ENCODE peak calls at places on chromosomes 4 and X, in ten cellular contexts. One of them, this sample, is unnamed.
A peak's percentile ranks its signal among the peaks of the same experiment; 100 is the strongest.

GRCh38 chrX:134460861-134461218 is 875 bp downstream of the HPRT1 start:
- DNase-seq in B cell: no peak
- DNase-seq in mammary epithelial cell: peak; percentile 3
- DNase-seq in progenitor cell of endocrine pancreas: no peak
- DNase-seq in fibroblast of lung: peak; percentile 14
- DNase-seq in astrocyte of the cerebellum: no peak
- DNase-seq in A549: peak; percentile 20
- DNase-seq in AG10803: peak; percentile 3
- DNase-seq in Calu3: peak; percentile 6
- DNase-seq in AG09319: no peak
- DNase-seq in this sample: no peak

GRCh38 chr4:47213106-47213505 is 181.7 kb downstream of the GABRB1 start:
- DNase-seq in B cell: no peak
- DNase-seq in mammary epithelial cell: no peak
- DNase-seq in progenitor cell of endocrine pancreas: no peak
- DNase-seq in fibroblast of lung: peak; percentile 27
- DNase-seq in astrocyte of the cerebellum: no peak
- DNase-seq in A549: no peak
- DNase-seq in AG10803: no peak
- DNase-seq in Calu3: no peak
- DNase-seq in AG09319: no peak
- DNase-seq in this sample: no peak

GRCh38 chrX:82748901-82749505 is 759.1 kb upstream of the POU3F4 start:
- DNase-seq in B cell: no peak
- DNase-seq in mammary epithelial cell: peak; percentile 26
- DNase-seq in progenitor cell of endocrine pancreas: no peak
- DNase-seq in fibroblast of lung: peak; percentile 44
- DNase-seq in astrocyte of the cerebellum: no peak
- DNase-seq in A549: no peak
- DNase-seq in AG10803: no peak
- DNase-seq in Calu3: no peak
- DNase-seq in AG09319: no peak
- DNase-seq in this sample: no peak

GRCh38 chr4:184263910-184264732 is 46.4 kb upstream of the ENPP6 start:
- DNase-seq in B cell: peak; percentile 72
- DNase-seq in mammary epithelial cell: peak; percentile 79
- DNase-seq in progenitor cell of endocrine pancreas: peak; percentile 89
- DNase-seq in fibroblast of lung: peak; percentile 92
- DNase-seq in astrocyte of the cerebellum: peak; percentile 93
- DNase-seq in A549: peak; percentile 89
- DNase-seq in AG10803: peak; percentile 92
- DNase-seq in Calu3: peak; percentile 84
- DNase-seq in AG09319: peak; percentile 78
- DNase-seq in this sample: peak; percentile 67

GRCh38 chr4:75555294-75556164 is at the start of gene ODAPH:
- DNase-seq in B cell: peak; percentile 13
- DNase-seq in mammary epithelial cell: peak; percentile 90
- DNase-seq in progenitor cell of endocrine pancreas: no peak
- DNase-seq in fibroblast of lung: no peak
- DNase-seq in astrocyte of the cerebellum: peak; percentile 68
- DNase-seq in A549: peak; percentile 22
- DNase-seq in AG10803: no peak
- DNase-seq in Calu3: peak; percentile 36
- DNase-seq in AG09319: no peak
- DNase-seq in this sample: no peak

GRCh38 chr4:174553828-174554227 is 31.5 kb upstream of the HPGD start:
- DNase-seq in B cell: no peak
- DNase-seq in mammary epithelial cell: peak; percentile 72
- DNase-seq in progenitor cell of endocrine pancreas: no peak
- DNase-seq in fibroblast of lung: peak; percentile 55
- DNase-seq in astrocyte of the cerebellum: peak; percentile 51
- DNase-seq in A549: no peak
- DNase-seq in AG10803: peak; percentile 1
- DNase-seq in Calu3: no peak
- DNase-seq in AG09319: peak; percentile 24
- DNase-seq in this sample: no peak

GRCh38 chr4:80365928-80366327 is 30.4 kb downstream of the CFAP299 start:
- DNase-seq in B cell: peak; percentile 40
- DNase-seq in mammary epithelial cell: peak; percentile 64
- DNase-seq in progenitor cell of endocrine pancreas: no peak
- DNase-seq in fibroblast of lung: peak; percentile 78
- DNase-seq in astrocyte of the cerebellum: peak; percentile 71
- DNase-seq in A549: peak; percentile 14
- DNase-seq in AG10803: peak; percentile 81
- DNase-seq in Calu3: peak; percentile 52
- DNase-seq in AG09319: peak; percentile 52
- DNase-seq in this sample: peak; percentile 84

GRCh38 chrX:49878834-49879655 is at the start of gene USP27X:
- DNase-seq in B cell: peak; percentile 82
- DNase-seq in mammary epithelial cell: peak; percentile 75
- DNase-seq in progenitor cell of endocrine pancreas: peak; percentile 55
- DNase-seq in fibroblast of lung: peak; percentile 88
- DNase-seq in astrocyte of the cerebellum: peak; percentile 64
- DNase-seq in A549: peak; percentile 76
- DNase-seq in AG10803: peak; percentile 81
- DNase-seq in Calu3: peak; percentile 85
- DNase-seq in AG09319: peak; percentile 48
- DNase-seq in this sample: no peak

GRCh38 chr4:42151568-42152506 is 618 bp downstream of the BEND4 start:
- DNase-seq in B cell: peak; percentile 93
- DNase-seq in mammary epithelial cell: no peak
- DNase-seq in progenitor cell of endocrine pancreas: peak; percentile 31
- DNase-seq in fibroblast of lung: no peak
- DNase-seq in astrocyte of the cerebellum: no peak
- DNase-seq in A549: no peak
- DNase-seq in AG10803: no peak
- DNase-seq in Calu3: peak; percentile 13
- DNase-seq in AG09319: no peak
- DNase-seq in this sample: no peak

GRCh38 chr4:88697588-88698329 is at the start of gene NAP1L5:
- DNase-seq in B cell: peak; percentile 65
- DNase-seq in mammary epithelial cell: peak; percentile 32
- DNase-seq in progenitor cell of endocrine pancreas: peak; percentile 17
- DNase-seq in fibroblast of lung: peak; percentile 86
- DNase-seq in astrocyte of the cerebellum: peak; percentile 29
- DNase-seq in A549: peak; percentile 50
- DNase-seq in AG10803: peak; percentile 67
- DNase-seq in Calu3: no peak
- DNase-seq in AG09319: no peak
- DNase-seq in this sample: no peak

GRCh38 chr4:5952286-5953002 is 59.6 kb upstream of the CRMP1 start:
- DNase-seq in B cell: no peak
- DNase-seq in mammary epithelial cell: no peak
- DNase-seq in progenitor cell of endocrine pancreas: no peak
- DNase-seq in fibroblast of lung: no peak
- DNase-seq in astrocyte of the cerebellum: no peak
- DNase-seq in A549: no peak
- DNase-seq in AG10803: no peak
- DNase-seq in Calu3: no peak
- DNase-seq in AG09319: no peak
- DNase-seq in this sample: no peak

GRCh38 chr4:5955201-5955821 is 62.4 kb upstream of the CRMP1 start:
- DNase-seq in B cell: no peak
- DNase-seq in mammary epithelial cell: no peak
- DNase-seq in progenitor cell of endocrine pancreas: no peak
- DNase-seq in fibroblast of lung: no peak
- DNase-seq in astrocyte of the cerebellum: no peak
- DNase-seq in A549: no peak
- DNase-seq in AG10803: no peak
- DNase-seq in Calu3: no peak
- DNase-seq in AG09319: no peak
- DNase-seq in this sample: no peak

GRCh38 chr4:5955856-5956255 is 62.4 kb downstream of the C4orf50 start:
- DNase-seq in B cell: no peak
- DNase-seq in mammary epithelial cell: no peak
- DNase-seq in progenitor cell of endocrine pancreas: no peak
- DNase-seq in fibroblast of lung: no peak
- DNase-seq in astrocyte of the cerebellum: no peak
- DNase-seq in A549: no peak
- DNase-seq in AG10803: no peak
- DNase-seq in Calu3: no peak
- DNase-seq in AG09319: no peak
- DNase-seq in this sample: no peak

GRCh38 chr4:5954056-5954760 is 61.3 kb upstream of the CRMP1 start:
- DNase-seq in B cell: no peak
- DNase-seq in mammary epithelial cell: no peak
- DNase-seq in progenitor cell of endocrine pancreas: no peak
- DNase-seq in fibroblast of lung: no peak
- DNase-seq in astrocyte of the cerebellum: no peak
- DNase-seq in A549: no peak
- DNase-seq in AG10803: no peak
- DNase-seq in Calu3: no peak
- DNase-seq in AG09319: no peak
- DNase-seq in this sample: no peak

DNA sequence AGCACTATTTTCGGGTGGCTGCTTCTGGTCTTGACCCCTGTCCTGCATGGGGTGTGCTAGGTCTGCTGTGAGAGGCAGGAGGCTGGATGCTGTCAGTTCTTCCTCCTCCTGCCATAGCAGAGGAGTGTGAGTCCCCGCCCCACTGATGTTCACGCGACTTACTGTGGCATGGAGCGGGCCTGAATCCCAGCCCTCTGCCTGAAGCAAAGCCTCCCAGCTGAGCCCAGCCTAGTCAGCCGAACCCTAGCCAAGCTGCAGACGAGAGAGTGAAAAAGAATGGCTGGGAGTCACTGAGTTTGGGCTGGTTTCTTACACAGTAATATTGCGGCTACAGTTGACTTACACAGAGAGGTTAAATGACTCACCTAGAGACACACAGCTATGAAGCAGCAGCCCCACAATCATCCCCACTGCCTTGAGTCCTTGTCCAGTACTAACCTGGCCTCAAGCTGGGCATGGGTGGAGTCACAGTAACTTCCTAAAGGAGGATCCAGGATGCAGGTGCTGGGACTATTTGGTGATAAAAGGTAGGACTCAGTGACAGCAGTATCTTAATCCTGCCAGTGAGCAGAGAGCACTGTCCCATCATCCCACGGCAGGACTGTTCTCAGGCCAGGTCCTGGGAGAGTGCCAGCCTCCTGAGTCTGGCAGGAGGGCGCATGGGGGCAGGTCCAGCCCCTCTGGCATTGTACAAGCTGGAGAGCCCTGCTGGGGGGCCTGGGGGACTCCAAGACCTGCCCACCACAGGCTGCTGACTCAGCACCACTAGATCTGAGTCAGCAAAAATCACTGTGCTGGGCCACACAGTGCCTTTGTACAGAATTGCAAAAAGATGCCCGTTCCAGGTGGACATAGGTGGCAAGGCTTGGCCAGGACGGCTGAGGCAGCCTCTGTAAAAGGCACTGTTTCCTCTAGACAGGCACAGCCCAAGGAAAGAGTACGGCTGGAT is 60.4 kb upstream of the CRMP1 start:
- DNase-seq in B cell: no peak
- DNase-seq in mammary epithelial cell: no peak
- DNase-seq in progenitor cell of endocrine pancreas: no peak
- DNase-seq in fibroblast of lung: no peak
- DNase-seq in astrocyte of the cerebellum: no peak
- DNase-seq in A549: no peak
- DNase-seq in AG10803: no peak
- DNase-seq in Calu3: no peak
- DNase-seq in AG09319: no peak
- DNase-seq in this sample: no peak
- TF ChIP-seq CTCF in B cell: no peak
- TF ChIP-seq CTCF in mammary epithelial cell: no peak
- TF ChIP-seq CTCF in progenitor cell of endocrine pancreas: no peak
- TF ChIP-seq CTCF in fibroblast of lung: no peak
- TF ChIP-seq CTCF in astrocyte of the cerebellum: no peak
- TF ChIP-seq CTCF in A549: no peak
- TF ChIP-seq CTCF in AG10803: no peak
- TF ChIP-seq CTCF in Calu3: no peak
- TF ChIP-seq CTCF in AG09319: no peak
- TF ChIP-seq CTCF in this sample: no peak

GRCh38 chrX:19627081-19627480 is 111.8 kb upstream of the MAP3K15 start:
- DNase-seq in B cell: no peak
- DNase-seq in mammary epithelial cell: no peak
- DNase-seq in progenitor cell of endocrine pancreas: no peak
- DNase-seq in fibroblast of lung: no peak
- DNase-seq in astrocyte of the cerebellum: no peak
- DNase-seq in A549: no peak
- DNase-seq in AG10803: peak; percentile 52
- DNase-seq in Calu3: no peak
- DNase-seq in AG09319: no peak
- DNase-seq in this sample: no peak
- TF ChIP-seq CTCF in B cell: no peak
- TF ChIP-seq CTCF in mammary epithelial cell: no peak
- TF ChIP-seq CTCF in progenitor cell of endocrine pancreas: no peak
- TF ChIP-seq CTCF in fibroblast of lung: no peak
- TF ChIP-seq CTCF in astrocyte of the cerebellum: no peak
- TF ChIP-seq CTCF in A549: no peak
- TF ChIP-seq CTCF in AG10803: peak; percentile 29
- TF ChIP-seq CTCF in Calu3: no peak
- TF ChIP-seq CTCF in AG09319: no peak
- TF ChIP-seq CTCF in this sample: no peak

DNA sequence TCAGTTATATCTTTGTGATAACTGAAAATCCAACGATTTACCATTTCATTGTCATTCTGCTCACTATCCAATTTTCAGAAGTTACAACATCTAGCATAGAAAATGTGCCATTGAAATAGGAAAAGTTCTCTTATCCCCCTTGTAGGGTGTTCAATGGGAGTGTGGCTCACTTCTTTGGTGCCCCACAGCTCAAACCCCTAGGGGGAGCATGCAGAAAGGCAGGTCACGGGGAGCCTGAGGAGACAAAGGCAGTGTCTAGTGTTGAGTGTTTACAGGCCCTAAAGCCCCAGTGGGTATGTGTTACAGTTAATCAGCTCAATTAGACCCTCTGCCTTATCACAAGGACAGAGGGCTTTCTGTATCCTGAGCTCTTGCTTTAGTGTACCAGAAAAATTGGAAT is 243.4 kb upstream of the GRID2 start:
- DNase-seq in B cell: no peak
- DNase-seq in mammary epithelial cell: no peak
- DNase-seq in progenitor cell of endocrine pancreas: no peak
- DNase-seq in fibroblast of lung: no peak
- DNase-seq in astrocyte of the cerebellum: no peak
- DNase-seq in A549: no peak
- DNase-seq in AG10803: no peak
- DNase-seq in Calu3: no peak
- DNase-seq in AG09319: no peak
- DNase-seq in this sample: no peak
- TF ChIP-seq CTCF in B cell: no peak
- TF ChIP-seq CTCF in mammary epithelial cell: no peak
- TF ChIP-seq CTCF in progenitor cell of endocrine pancreas: no peak
- TF ChIP-seq CTCF in fibroblast of lung: no peak
- TF ChIP-seq CTCF in astrocyte of the cerebellum: no peak
- TF ChIP-seq CTCF in A549: no peak
- TF ChIP-seq CTCF in AG10803: no peak
- TF ChIP-seq CTCF in Calu3: no peak
- TF ChIP-seq CTCF in AG09319: no peak
- TF ChIP-seq CTCF in this sample: no peak

DNA sequence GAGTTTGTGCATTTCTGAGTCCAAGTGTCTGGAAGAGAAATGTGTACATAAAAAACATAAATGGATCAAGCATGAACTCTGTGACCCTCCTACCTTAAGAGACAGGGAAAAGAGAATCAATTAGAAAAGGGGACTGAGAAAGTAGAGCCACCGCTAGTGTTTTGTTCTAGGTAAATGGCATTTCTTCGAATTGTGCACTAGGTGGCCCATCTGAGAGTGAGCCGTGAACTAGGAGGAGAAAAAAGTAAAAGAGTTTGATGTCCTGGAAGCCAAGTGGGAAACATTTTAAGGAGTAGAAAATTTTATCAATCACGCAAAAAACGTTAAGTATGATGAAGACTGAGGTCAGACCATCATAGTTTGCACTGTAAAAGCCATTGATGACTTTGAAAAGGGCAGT is 55.1 kb downstream of the NAF1 start:
- DNase-seq in B cell: no peak
- DNase-seq in mammary epithelial cell: no peak
- DNase-seq in progenitor cell of endocrine pancreas: no peak
- DNase-seq in fibroblast of lung: peak; percentile 11
- DNase-seq in astrocyte of the cerebellum: no peak
- DNase-seq in A549: peak; percentile 4
- DNase-seq in AG10803: no peak
- DNase-seq in Calu3: no peak
- DNase-seq in AG09319: no peak
- DNase-seq in this sample: no peak
- TF ChIP-seq CTCF in B cell: no peak
- TF ChIP-seq CTCF in mammary epithelial cell: peak; percentile 21
- TF ChIP-seq CTCF in progenitor cell of endocrine pancreas: peak; percentile 59
- TF ChIP-seq CTCF in fibroblast of lung: peak; percentile 26
- TF ChIP-seq CTCF in astrocyte of the cerebellum: peak; percentile 37
- TF ChIP-seq CTCF in A549: no peak
- TF ChIP-seq CTCF in AG10803: no peak
- TF ChIP-seq CTCF in Calu3: no peak
- TF ChIP-seq CTCF in AG09319: no peak
- TF ChIP-seq CTCF in this sample: no peak